ENCODE peak calls at places on chromosomes 5 and 9, in six cellular contexts. D, A, B, G, H and C are unnamed samples. For H3K4me1, the result is how much of the 10 kb centered on the place peaks cover.

GRCh38 chr9:72954431-72955420 is 1.9 kb upstream of the ALDH1A1 start:
- DNase-seq in G (peak), B (no peak), A (peak), D (peak), H (no peak), C (peak)

GRCh38 chr5:98108497-98108896 is 665.0 kb upstream of the RGMB start:
- DNase-seq in G (no peak), H (no peak), A (no peak), D (no peak), B (no peak), C (no peak)

GRCh38 chr9:13139641-13140171 is 139.8 kb downstream of the MPDZ start:
- DNase-seq in G (no peak), B (peak), D (no peak), H (no peak), A (no peak), C (no peak)

GRCh38 chr5:151157426-151158286 is at the start of gene ANXA6:
- DNase-seq in B (peak), G (peak), D (peak), H (peak), A (peak), C (peak)

GRCh38 chr9:87678650-87679355 is 47.1 kb upstream of the CTSL start:
- DNase-seq in D (peak), H (peak), B (peak), A (peak), G (peak), C (peak)

GRCh38 chr5:61167382-61167781 is 5.1 kb upstream of the SMIM15 start:
- DNase-seq in G (peak), A (no peak), B (no peak), H (peak), D (no peak), C (no peak)

GRCh38 chr9:111148390-111148993 is 110.2 kb upstream of the LPAR1 start:
- DNase-seq in A (no peak), D (no peak), G (no peak), B (no peak), H (no peak), C (no peak)

GRCh38 chr9:109182550-109182939 is 15.5 kb upstream of the FRRS1L start:
- DNase-seq in G (no peak), A (no peak), B (peak), D (no peak), H (no peak), C (no peak)

GRCh38 chr5:139952464-139953070 is 90.5 kb downstream of the NRG2 start:
- DNase-seq in B (no peak), D (no peak), A (no peak), H (no peak), G (no peak), C (no peak)

GRCh38 chr9:105457560-105458294 is 9.9 kb downstream of the FSD1L start:
- DNase-seq in A (no peak), B (no peak), D (no peak), G (no peak), H (peak), C (peak)

GRCh38 chr5:170490381-170490780 is 13.4 kb upstream of the KCNIP1 start:
- DNase-seq in H (no peak), D (no peak), B (no peak), G (no peak), A (no peak), C (no peak)

GRCh38 chr5:167573274-167574127 is 717.9 kb upstream of the WWC1 start:
- DNase-seq in H (peak), D (no peak), A (no peak), B (no peak), G (peak), C (no peak)
- H3K27ac ChIP-seq in H (no peak), D (no peak), A (no peak), B (no peak), G (peak), C (peak)

DNA sequence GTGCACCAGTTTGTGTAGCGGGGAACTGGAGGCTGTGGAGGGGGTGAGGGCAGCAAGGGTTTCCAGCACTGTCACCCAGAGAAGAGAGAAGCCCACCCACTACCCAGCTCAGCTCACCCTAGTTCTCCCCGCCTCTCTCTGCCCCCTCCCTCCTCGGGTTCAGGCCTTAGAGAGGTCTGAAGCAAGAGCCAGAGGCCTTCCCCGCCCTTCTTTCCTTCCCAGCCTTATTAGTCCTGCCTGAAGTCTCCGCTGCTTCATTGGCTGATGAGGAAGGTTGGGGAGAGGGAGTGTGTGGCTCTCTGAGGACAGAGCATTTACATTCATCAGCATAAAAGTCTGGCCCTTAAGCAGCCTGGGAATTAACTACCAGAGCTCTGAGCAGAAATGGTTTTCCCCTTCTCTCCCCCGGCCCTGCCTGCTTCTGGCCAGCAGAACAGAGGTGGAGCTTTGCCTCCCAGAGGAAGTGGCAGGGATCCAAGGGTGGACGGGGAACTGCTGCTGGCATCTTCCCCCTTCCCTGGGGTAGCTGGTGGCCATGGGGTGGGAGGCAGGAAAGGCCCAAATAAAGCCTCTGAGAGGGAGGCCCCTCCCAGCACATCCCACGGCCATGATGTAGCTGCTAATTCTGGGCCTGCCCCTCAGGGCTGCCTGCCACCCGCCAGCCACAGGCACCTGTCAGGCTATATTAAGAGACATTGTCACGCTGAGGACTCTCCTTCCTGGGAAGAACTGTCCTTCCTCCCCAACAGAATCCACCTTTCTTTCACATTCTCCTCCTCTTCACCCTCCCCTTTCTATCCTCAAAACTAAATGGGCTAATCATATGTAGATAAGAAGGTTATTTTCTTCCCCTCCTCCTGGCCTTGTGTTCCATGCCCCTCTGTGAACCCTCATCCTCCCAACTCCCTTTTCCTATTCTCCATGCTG is 4.2 kb downstream of the DNAJB5 start:
- DNase-seq in A (no peak), G (peak), D (peak), H (peak), B (no peak), C (peak)
- TF ChIP-seq POLR2A in A (no peak), G (no peak), D (no peak), H (no peak), B (no peak), C (peak)

GRCh38 chr9:136211006-136211405 is 6.1 kb upstream of the LHX3 start:
- DNase-seq in A (no peak), D (no peak), B (no peak), G (no peak), H (no peak), C (no peak)
- H3K4me1 ChIP-seq in A (under half), D (under half), B (under half), G (under half), H (under half), C (under half)

GRCh38 chr9:126986506-126986951 is 71.9 kb downstream of the RALGPS1 start:
- DNase-seq in G (no peak), A (no peak), D (no peak), B (peak), H (no peak), C (no peak)
- H3K27ac ChIP-seq in G (no peak), A (no peak), D (no peak), B (no peak), H (no peak), C (no peak)

GRCh38 chr5:138353550-138353893 is 1.0 kb downstream of the KDM3B start:
- DNase-seq in B (no peak), H (no peak), D (no peak), A (no peak), G (no peak), C (no peak)
- TF ChIP-seq POLR2A in B (no peak), H (no peak), D (no peak), A (no peak), G (no peak), C (no peak)

GRCh38 chr5:55231476-55232193 is 1.8 kb downstream of the CCNO start:
- DNase-seq in G (no peak), A (no peak), D (no peak), H (no peak), B (no peak), C (no peak)
- H3K4me1 ChIP-seq in G (under half), A (under half), D (under half), H (under half), B (under half), C (under half)

DNA sequence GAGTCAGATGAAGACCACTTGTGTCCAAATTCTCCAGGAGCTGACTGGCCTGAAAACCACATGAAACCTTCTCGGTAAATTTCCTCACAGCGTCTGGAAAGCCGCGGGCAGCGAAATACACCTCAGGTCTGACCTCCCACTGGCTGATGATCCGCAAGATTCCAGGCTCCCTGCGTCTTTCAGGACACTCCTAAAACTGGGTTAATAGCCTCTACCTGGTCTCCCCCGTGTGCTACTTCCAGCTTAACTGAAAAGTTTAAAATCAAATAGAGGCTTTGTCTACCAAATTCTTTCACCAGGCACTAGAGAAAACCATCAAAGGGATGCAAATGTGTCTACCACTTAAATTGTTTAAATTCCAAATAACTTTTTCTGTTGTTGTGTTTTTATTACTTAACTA is 312.6 kb downstream of the DRD1 start:
- DNase-seq in H (no peak), G (no peak), D (no peak), A (no peak), B (no peak), C (no peak)
- H3K27ac ChIP-seq in H (no peak), G (no peak), D (no peak), A (no peak), B (no peak), C (no peak)